ENCODE peak calls at places on chromosomes 7 and 10, in five cellular contexts. C, V, F, R and P are unnamed samples.

GRCh38 chr7:108030536-108030935 is 27.6 kb upstream of the LAMB1 start:
- ATAC-seq in C (no peak), V (no peak), F (no peak), R (no peak), P (no peak)

GRCh38 chr10:22573820-22574569 is 140.4 kb downstream of the PIP4K2A start:
- ATAC-seq in C (no peak), V (peak; percentile 69), F (peak; percentile 47), R (peak; percentile 76), P (no peak)

GRCh38 chr7:44587843-44588711 is 6.0 kb upstream of the TMED4 start:
- ATAC-seq in C (peak; percentile 57), V (peak; percentile 83), F (peak; percentile 74), R (peak; percentile 95), P (peak; percentile 68)

GRCh38 chr7:2640858-2641257 is 9.1 kb downstream of the TTYH3 start:
- ATAC-seq in C (no peak), V (no peak), F (peak; percentile 14), R (peak; percentile 13), P (no peak)

GRCh38 chr7:151615058-151615457 is 95.4 kb upstream of the RHEB start:
- ATAC-seq in C (no peak), V (no peak), F (no peak), R (no peak), P (no peak)

GRCh38 chr10:43855667-43856210 is 207.1 kb upstream of the ZNF32 start:
- ATAC-seq in C (no peak), V (no peak), F (no peak), R (no peak), P (no peak)

GRCh38 chr7:80640841-80641240 is 2.4 kb downstream of the CD36 start:
- ATAC-seq in C (no peak), V (no peak), F (no peak), R (no peak), P (no peak)

GRCh38 chr7:69825031-69825681 is 226.9 kb downstream of the AUTS2 start:
- ATAC-seq in C (no peak), V (no peak), F (no peak), R (peak; percentile 56), P (no peak)

GRCh38 chr7:96952974-96953391 is 52.4 kb upstream of the DLX6 start:
- ATAC-seq in C (peak; percentile 57), V (no peak), F (peak; percentile 35), R (no peak), P (no peak)

GRCh38 chr7:151381083-151381332 is 28.8 kb downstream of the WDR86 start:
- ATAC-seq in C (no peak), V (no peak), F (no peak), R (peak; percentile 22), P (no peak)

GRCh38 chr10:60098676-60099601 is 192.6 kb upstream of the CCDC6 start:
- ATAC-seq in C (no peak), V (peak; percentile 83), F (peak; percentile 71), R (peak; percentile 68), P (no peak)

GRCh38 chr7:128831178-128831993 is 1.2 kb downstream of the FLNC start:
- ATAC-seq in C (no peak), V (peak; percentile 64), F (no peak), R (peak; percentile 36), P (peak; percentile 22)

GRCh38 chr10:124578231-124579002 is 116.8 kb downstream of the LHPP start:
- ATAC-seq in C (peak; percentile 3), V (no peak), F (peak; percentile 24), R (no peak), P (no peak)

GRCh38 chr10:33327750-33328149 is 6.7 kb downstream of the NRP1 start:
- ATAC-seq in C (no peak), V (no peak), F (no peak), R (no peak), P (no peak)

GRCh38 chr10:77898323-77899079 is 28.1 kb downstream of the DLG5 start:
- ATAC-seq in C (peak; percentile 79), V (peak; percentile 14), F (peak; percentile 47), R (peak; percentile 28), P (no peak)

GRCh38 chr7:109641445-109641844 is 1071.8 kb downstream of the DNAJB9 start:
- ATAC-seq in C (no peak), V (no peak), F (no peak), R (no peak), P (no peak)

GRCh38 chr10:133400624-133401424 is 6.9 kb downstream of the MTG1 start:
- ATAC-seq in C (peak; percentile 47), V (peak; percentile 28), F (no peak), R (peak; percentile 91), P (no peak)

GRCh38 chr10:114328876-114329275 is 75.4 kb downstream of the AFAP1L2 start:
- ATAC-seq in C (no peak), V (no peak), F (no peak), R (no peak), P (no peak)

GRCh38 chr7:36639826-36640225 is 84.5 kb downstream of the AOAH start:
- ATAC-seq in C (peak; percentile 16), V (no peak), F (no peak), R (no peak), P (no peak)

GRCh38 chr10:29807407-29807806 is 172.6 kb upstream of the SVIL start:
- ATAC-seq in C (no peak), V (no peak), F (no peak), R (no peak), P (no peak)

GRCh38 chr7:44787041-44787440 is 9.4 kb upstream of the PPIA start:
- ATAC-seq in C (no peak), V (no peak), F (no peak), R (peak; percentile 84), P (no peak)

GRCh38 chr7:84017653-84018052 is 176.9 kb downstream of the SEMA3A start:
- ATAC-seq in C (no peak), V (no peak), F (no peak), R (no peak), P (no peak)

GRCh38 chr10:44716470-44716869 is 194.7 kb upstream of the TMEM72 start:
- ATAC-seq in C (no peak), V (no peak), F (no peak), R (no peak), P (no peak)

GRCh38 chr10:28569506-28570159 is 36.7 kb downstream of the WAC start:
- ATAC-seq in C (no peak), V (peak; percentile 63), F (peak; percentile 68), R (peak; percentile 47), P (no peak)

GRCh38 chr10:129993621-129994020 is 29.5 kb upstream of the EBF3 start:
- ATAC-seq in C (no peak), V (no peak), F (no peak), R (no peak), P (no peak)

GRCh38 chr7:69896100-69896499 is 297.8 kb downstream of the AUTS2 start:
- ATAC-seq in C (no peak), V (no peak), F (no peak), R (peak; percentile 25), P (no peak)

GRCh38 chr7:155731871-155732270 is 80.4 kb downstream of the SHH start:
- ATAC-seq in C (no peak), V (no peak), F (no peak), R (no peak), P (no peak)

GRCh38 chr10:72328045-72328828 is 26.5 kb downstream of the DNAJB12 start:
- ATAC-seq in C (peak; percentile 13), V (peak; percentile 89), F (peak; percentile 72), R (no peak), P (peak; percentile 58)

GRCh38 chr7:80154656-80155325 is 20.2 kb downstream of the GNAI1 start:
- ATAC-seq in C (no peak), V (no peak), F (no peak), R (no peak), P (no peak)

GRCh38 chr7:66683770-66684123 is 55.1 kb downstream of the KCTD7 start:
- ATAC-seq in C (no peak), V (no peak), F (no peak), R (no peak), P (no peak)

GRCh38 chr7:30164567-30164966 is 29.8 kb downstream of the MTURN start:
- ATAC-seq in C (no peak), V (peak; percentile 70), F (peak; percentile 50), R (peak; percentile 65), P (peak; percentile 35)

GRCh38 chr10:124956764-124957163 is 14.8 kb downstream of the ZRANB1 start:
- ATAC-seq in C (no peak), V (no peak), F (no peak), R (no peak), P (no peak)

GRCh38 chr10:78532480-78533046 is 498.9 kb downstream of the RPS24 start:
- ATAC-seq in C (no peak), V (no peak), F (no peak), R (no peak), P (no peak)

GRCh38 chr7:121084748-121085336 is 96.3 kb downstream of the CPED1 start:
- ATAC-seq in C (no peak), V (no peak), F (peak; percentile 65), R (no peak), P (peak; percentile 44)

GRCh38 chr10:103870503-103870902 is 15.1 kb upstream of the SH3PXD2A start:
- ATAC-seq in C (no peak), V (no peak), F (no peak), R (no peak), P (no peak)

GRCh38 chr10:93224005-93224779 is 150.5 kb downstream of the CYP26A1 start:
- ATAC-seq in C (no peak), V (no peak), F (peak; percentile 76), R (no peak), P (no peak)

GRCh38 chr10:131162211-131162610 is 149.3 kb downstream of the TCERG1L start:
- ATAC-seq in C (no peak), V (no peak), F (no peak), R (no peak), P (peak; percentile 10)

GRCh38 chr10:85557077-85557476 is 809.5 kb downstream of the GRID1 start:
- ATAC-seq in C (no peak), V (no peak), F (no peak), R (no peak), P (no peak)

GRCh38 chr10:101075775-101076174 is 14.0 kb downstream of the KAZALD1 start:
- ATAC-seq in C (no peak), V (no peak), F (no peak), R (no peak), P (no peak)
- H3K27me3 ChIP-seq in C (no peaks in the 10 kb centered on the region), V (no peaks in the 10 kb centered on the region), F (peaks cover 53% of the 10 kb centered on the region), R (no peaks in the 10 kb centered on the region), P (peaks cover 95% of the 10 kb centered on the region)

GRCh38 chr10:63054889-63055606 is 78.1 kb upstream of the NRBF2 start:
- ATAC-seq in C (no peak), V (no peak), F (no peak), R (no peak), P (no peak)
- TF ChIP-seq EP300 in C (no peak), V (no peak), F (no peak), R (no peak), P (no peak)

GRCh38 chr7:1536768-1537630 is 6.5 kb downstream of the MAFK start:
- ATAC-seq in C (peak; percentile 91), V (peak; percentile 67), F (peak; percentile 85), R (no peak), P (peak; percentile 89)
- H3K4me3 ChIP-seq in C (peak overlapping the region; percentile 57), V (no peak overlapping the region), F (peak overlapping the region; percentile 61), R (no peak overlapping the region), P (peak overlapping the region; percentile 46)

DNA sequence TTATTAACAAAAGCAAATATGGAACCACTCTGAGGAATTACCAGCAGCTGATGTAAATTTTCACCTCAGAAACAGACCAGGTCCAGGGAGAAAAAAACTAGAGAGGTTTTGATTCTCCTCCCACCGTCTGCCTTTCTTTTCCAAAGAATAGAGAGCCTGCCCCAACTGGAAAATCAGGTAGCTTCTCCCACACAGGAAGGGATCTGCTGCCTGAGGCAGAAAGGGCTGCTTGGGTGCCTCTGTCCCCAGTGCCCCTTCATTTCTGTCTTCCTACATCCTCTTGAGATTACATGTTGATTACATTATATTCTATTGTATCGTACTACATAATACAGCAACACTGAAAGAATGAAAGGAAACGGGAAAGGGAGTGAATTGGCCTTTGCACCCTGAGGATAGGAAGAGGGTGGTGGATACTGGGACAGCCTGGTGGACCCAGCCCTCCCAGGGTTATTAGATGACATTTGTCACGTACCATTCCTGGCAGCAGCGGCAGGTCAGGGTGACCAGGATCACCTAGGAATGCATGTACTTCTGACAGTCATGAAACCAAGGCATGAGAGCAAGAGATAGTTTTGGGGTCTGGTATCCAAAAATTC is 8.9 kb downstream of the ST8SIA6 start:
- ATAC-seq in C (no peak), V (no peak), F (peak; percentile 81), R (no peak), P (no peak)
- H3K27me3 ChIP-seq in C (no peaks in the 10 kb centered on the region), V (no peaks in the 10 kb centered on the region), F (peaks cover 10% of the 10 kb centered on the region), R (peaks cover 2% of the 10 kb centered on the region), P (peaks cover 13% of the 10 kb centered on the region)